ENCODE peak calls at places on chromosome 22, in four cellular contexts. One of them, this sample, is unnamed.
A peak's percentile ranks its signal among the peaks of the same experiment; 100 is the strongest.

GRCh38 chr22:29231971-29232959 is 26.6 kb downstream of the EMID1 start:
- DNase-seq in HepG2: peak; percentile 79
- DNase-seq in H1: no peak
- DNase-seq in GM12878: no peak
- DNase-seq in this sample: no peak

GRCh38 chr22:19632671-19633148 is 81.6 kb upstream of the SEPTIN5 start:
- DNase-seq in GM12878: no peak
- DNase-seq in HepG2: no peak
- DNase-seq in H1: no peak
- DNase-seq in this sample: no peak

GRCh38 chr22:30429887-30430286 is 4.3 kb downstream of the MTFP1 start:
- DNase-seq in HepG2: no peak
- DNase-seq in GM12878: no peak
- DNase-seq in H1: no peak
- DNase-seq in this sample: no peak

GRCh38 chr22:48753381-48753730 is 1074.3 kb downstream of the BRD1 start:
- DNase-seq in HepG2: no peak
- DNase-seq in GM12878: no peak
- DNase-seq in H1: no peak
- DNase-seq in this sample: no peak

GRCh38 chr22:47376322-47376700 is 613.9 kb downstream of the TBC1D22A start:
- DNase-seq in HepG2: no peak
- DNase-seq in H1: no peak
- DNase-seq in GM12878: no peak
- DNase-seq in this sample: no peak

GRCh38 chr22:47046411-47047065 is 284.1 kb downstream of the TBC1D22A start:
- DNase-seq in HepG2: no peak
- DNase-seq in GM12878: no peak
- DNase-seq in H1: no peak
- DNase-seq in this sample: no peak

GRCh38 chr22:37560682-37561208 is 465 bp downstream of the CDC42EP1 start:
- DNase-seq in H1: no peak
- DNase-seq in HepG2: no peak
- DNase-seq in GM12878: no peak
- DNase-seq in this sample: peak; percentile 57

GRCh38 chr22:26709617-26710390 is 52.4 kb downstream of the MIAT start:
- DNase-seq in GM12878: no peak
- DNase-seq in HepG2: no peak
- DNase-seq in H1: no peak
- DNase-seq in this sample: no peak

GRCh38 chr22:44878483-44879300 is 126.3 kb downstream of the ARHGAP8 start:
- DNase-seq in H1: no peak
- DNase-seq in HepG2: no peak
- DNase-seq in GM12878: no peak
- DNase-seq in this sample: no peak

GRCh38 chr22:37032535-37033460 is 13.3 kb downstream of the MPST start:
- DNase-seq in HepG2: peak; percentile 100
- DNase-seq in H1: no peak
- DNase-seq in GM12878: no peak
- DNase-seq in this sample: no peak

GRCh38 chr22:30806391-30806861 is 111.8 kb downstream of the OSBP2 start:
- DNase-seq in HepG2: peak; percentile 30
- DNase-seq in GM12878: no peak
- DNase-seq in H1: no peak
- DNase-seq in this sample: peak; percentile 24

GRCh38 chr22:49201046-49201970 is 626.4 kb downstream of the BRD1 start:
- DNase-seq in H1: no peak
- DNase-seq in GM12878: no peak
- DNase-seq in HepG2: no peak
- DNase-seq in this sample: no peak

GRCh38 chr22:44701187-44701586 is 817 bp upstream of the PRR5 start:
- DNase-seq in GM12878: no peak
- DNase-seq in HepG2: no peak
- DNase-seq in H1: no peak
- DNase-seq in this sample: no peak

GRCh38 chr22:37043214-37043827 is 8.2 kb upstream of the KCTD17 start:
- DNase-seq in H1: no peak
- DNase-seq in GM12878: no peak
- DNase-seq in HepG2: no peak
- DNase-seq in this sample: no peak

GRCh38 chr22:39135092-39135896 is 17.2 kb downstream of the CBX7 start:
- DNase-seq in GM12878: no peak
- DNase-seq in H1: peak; percentile 50
- DNase-seq in HepG2: peak; percentile 55
- DNase-seq in this sample: peak; percentile 70

GRCh38 chr22:37731804-37732471 is 35.1 kb downstream of the TRIOBP start:
- DNase-seq in H1: no peak
- DNase-seq in HepG2: peak; percentile 99
- DNase-seq in GM12878: no peak
- DNase-seq in this sample: peak; percentile 45

DNA sequence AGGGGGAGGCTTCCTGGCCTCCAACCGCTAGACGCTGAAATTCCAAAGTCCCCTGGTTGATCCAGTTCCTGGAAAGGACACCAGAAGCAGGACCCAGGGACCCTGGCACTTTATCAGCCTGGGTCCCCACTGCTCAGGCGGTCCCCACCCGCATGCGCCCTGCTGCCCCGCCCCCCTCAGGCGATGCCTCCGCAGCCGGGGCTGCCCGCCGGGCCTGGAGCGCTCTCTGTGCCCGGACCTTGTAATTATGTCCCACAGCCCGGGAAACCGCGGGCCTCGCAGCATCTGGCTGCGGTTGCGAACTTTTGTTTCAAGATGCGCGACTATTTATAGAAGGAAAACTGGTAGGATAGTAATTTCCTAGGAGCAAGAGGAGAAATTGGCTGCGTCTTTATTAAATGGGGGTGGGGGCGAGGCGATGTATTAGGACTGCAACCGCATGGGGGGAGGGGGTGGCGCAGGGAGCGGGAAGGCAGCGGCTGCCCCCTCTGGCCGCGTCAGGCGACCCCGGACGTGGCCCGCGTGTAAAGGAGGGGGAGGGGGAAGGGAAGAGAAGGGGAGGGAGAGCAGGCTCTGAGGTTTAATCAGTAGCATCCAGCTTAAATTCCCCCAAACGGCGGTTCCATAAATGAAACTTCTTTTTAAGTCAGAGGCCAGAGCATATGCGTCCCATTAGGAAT is 6.1 kb downstream of the WNT7B start:
- DNase-seq in GM12878: no peak
- DNase-seq in HepG2: no peak
- DNase-seq in H1: no peak
- DNase-seq in this sample: no peak
- TF ChIP-seq CBX5 in GM12878: no peak
- TF ChIP-seq CBX5 in HepG2: no peak
- TF ChIP-seq CBX5 in H1: no peak
- TF ChIP-seq CBX5 in this sample: no peak

DNA sequence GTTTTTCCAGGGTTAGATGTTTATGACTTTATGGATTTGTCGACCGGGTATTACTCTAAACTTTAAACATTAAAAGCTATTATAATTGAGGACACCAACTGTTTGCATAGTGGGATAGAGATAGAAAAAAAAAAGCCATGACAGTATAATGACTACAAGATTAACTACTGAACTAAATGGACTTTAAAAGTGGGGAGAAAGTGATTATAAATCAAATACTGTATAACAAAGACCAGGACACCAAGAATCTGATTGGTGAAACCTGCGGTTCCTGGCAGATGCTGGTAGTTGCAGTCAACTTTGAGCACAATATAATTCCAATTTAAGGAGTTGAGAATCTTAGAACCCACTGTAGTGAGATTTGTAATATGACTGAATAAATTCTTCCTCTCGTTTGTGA is 2.5 kb downstream of the CRKL start:
- DNase-seq in HepG2: no peak
- DNase-seq in H1: no peak
- DNase-seq in GM12878: no peak
- DNase-seq in this sample: no peak
- TF ChIP-seq CBX5 in HepG2: no peak
- TF ChIP-seq CBX5 in H1: no peak
- TF ChIP-seq CBX5 in GM12878: no peak
- TF ChIP-seq CBX5 in this sample: no peak

GRCh38 chr22:50730941-50731661 is 6.9 kb upstream of the ACR start:
- DNase-seq in HepG2: no peak
- DNase-seq in H1: no peak
- DNase-seq in GM12878: no peak
- DNase-seq in this sample: no peak

GRCh38 chr22:50730013-50730891 is 7.8 kb upstream of the ACR start:
- DNase-seq in HepG2: no peak
- DNase-seq in GM12878: no peak
- DNase-seq in H1: no peak
- DNase-seq in this sample: no peak

GRCh38 chr22:50727678-50728522 is 10.1 kb upstream of the ACR start:
- DNase-seq in H1: no peak
- DNase-seq in HepG2: no peak
- DNase-seq in GM12878: no peak
- DNase-seq in this sample: no peak

GRCh38 chr22:50728523-50728931 is 9.5 kb upstream of the ACR start:
- DNase-seq in GM12878: no peak
- DNase-seq in HepG2: no peak
- DNase-seq in H1: no peak
- DNase-seq in this sample: no peak

DNA sequence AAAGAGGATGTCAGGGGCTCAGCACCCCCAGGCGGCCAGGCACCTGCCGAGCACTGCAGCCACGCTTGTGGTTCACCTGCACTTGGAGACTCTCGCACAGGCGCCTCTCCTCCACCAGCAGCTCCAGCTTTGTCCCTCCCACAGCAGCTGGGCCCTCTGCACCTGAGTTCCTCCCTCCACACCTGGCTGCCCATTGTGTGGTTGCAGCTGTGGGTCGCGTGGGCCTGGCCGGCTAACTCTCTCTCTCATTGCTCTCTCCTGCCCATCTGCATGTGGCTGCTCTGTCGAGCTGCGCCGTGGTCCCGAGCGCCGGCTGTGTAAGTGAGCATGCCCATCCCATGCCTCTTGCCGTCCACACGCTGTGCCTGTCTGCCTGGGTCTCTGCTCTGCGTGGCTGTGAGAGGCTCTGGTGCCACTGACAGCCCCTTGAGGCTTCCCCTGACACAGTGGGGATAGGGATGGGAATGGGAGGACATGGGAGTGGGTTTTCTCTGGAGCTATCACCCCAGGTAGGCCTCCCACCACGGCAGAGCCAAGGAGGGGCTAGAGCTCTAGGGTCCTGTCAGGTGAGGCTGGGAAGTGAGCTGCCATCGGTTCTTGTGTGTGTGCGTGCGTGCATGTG is 8.5 kb upstream of the ACR start:
- DNase-seq in HepG2: no peak
- DNase-seq in GM12878: no peak
- DNase-seq in H1: no peak
- DNase-seq in this sample: no peak
- TF ChIP-seq CBX5 in HepG2: no peak
- TF ChIP-seq CBX5 in GM12878: no peak
- TF ChIP-seq CBX5 in H1: no peak
- TF ChIP-seq CBX5 in this sample: no peak

GRCh38 chr22:40345801-40346177 is 511 bp upstream of the ADSL start:
- DNase-seq in HepG2: peak; percentile 10
- DNase-seq in GM12878: no peak
- DNase-seq in H1: no peak
- DNase-seq in this sample: peak; percentile 55
- TF ChIP-seq CBX5 in HepG2: no peak
- TF ChIP-seq CBX5 in GM12878: no peak
- TF ChIP-seq CBX5 in H1: no peak
- TF ChIP-seq CBX5 in this sample: no peak

GRCh38 chr22:34620832-34621231 is 445.1 kb upstream of the ISX start:
- DNase-seq in H1: no peak
- DNase-seq in GM12878: no peak
- DNase-seq in HepG2: no peak
- DNase-seq in this sample: no peak

GRCh38 chr22:34622602-34623001 is 443.4 kb upstream of the ISX start:
- DNase-seq in H1: no peak
- DNase-seq in HepG2: no peak
- DNase-seq in GM12878: no peak
- DNase-seq in this sample: no peak

GRCh38 chr22:34623580-34623979 is 442.4 kb upstream of the ISX start:
- DNase-seq in GM12878: no peak
- DNase-seq in H1: no peak
- DNase-seq in HepG2: no peak
- DNase-seq in this sample: no peak
- TF ChIP-seq CBX5 in GM12878: no peak
- TF ChIP-seq CBX5 in H1: no peak
- TF ChIP-seq CBX5 in HepG2: no peak
- TF ChIP-seq CBX5 in this sample: no peak